ENCODE peak calls at places on chromosome 15, in seven cellular contexts. One of them, this sample, is unnamed.
A peak's percentile ranks its signal among the peaks of the same experiment; 100 is the strongest.

GRCh38 chr15:75138016-75138999 is 63.4 kb upstream of the C15orf39 start:
- DNase-seq in psoas muscle: no peak
- DNase-seq in endodermal cell: peak; percentile 42
- DNase-seq in astrocyte of the spinal cord: peak; percentile 71
- DNase-seq in AG04450: no peak
- DNase-seq in brain microvascular endothelial cell: peak; percentile 64
- DNase-seq in adrenal gland: no peak
- DNase-seq in this sample: peak; percentile 61

GRCh38 chr15:58742424-58743160 is 6.9 kb downstream of the ADAM10 start:
- DNase-seq in psoas muscle: no peak
- DNase-seq in endodermal cell: no peak
- DNase-seq in astrocyte of the spinal cord: peak; percentile 85
- DNase-seq in AG04450: peak; percentile 72
- DNase-seq in brain microvascular endothelial cell: peak; percentile 92
- DNase-seq in adrenal gland: no peak
- DNase-seq in this sample: peak; percentile 84

GRCh38 chr15:39948817-39949216 is 14.9 kb downstream of the EIF2AK4 start:
- DNase-seq in psoas muscle: no peak
- DNase-seq in endodermal cell: no peak
- DNase-seq in astrocyte of the spinal cord: no peak
- DNase-seq in AG04450: no peak
- DNase-seq in brain microvascular endothelial cell: no peak
- DNase-seq in adrenal gland: no peak
- DNase-seq in this sample: no peak

GRCh38 chr15:27573800-27574485 is 525.2 kb downstream of the OCA2 start:
- DNase-seq in psoas muscle: no peak
- DNase-seq in endodermal cell: no peak
- DNase-seq in astrocyte of the spinal cord: no peak
- DNase-seq in AG04450: no peak
- DNase-seq in brain microvascular endothelial cell: no peak
- DNase-seq in adrenal gland: no peak
- DNase-seq in this sample: no peak

GRCh38 chr15:51168700-51169099 is 74.0 kb upstream of the TNFAIP8L3 start:
- DNase-seq in psoas muscle: no peak
- DNase-seq in endodermal cell: no peak
- DNase-seq in astrocyte of the spinal cord: no peak
- DNase-seq in AG04450: no peak
- DNase-seq in brain microvascular endothelial cell: no peak
- DNase-seq in adrenal gland: no peak
- DNase-seq in this sample: no peak

GRCh38 chr15:25439456-25439836 is 622 bp upstream of the UBE3A start:
- DNase-seq in psoas muscle: no peak
- DNase-seq in endodermal cell: no peak
- DNase-seq in astrocyte of the spinal cord: no peak
- DNase-seq in AG04450: no peak
- DNase-seq in brain microvascular endothelial cell: peak; percentile 5
- DNase-seq in adrenal gland: peak; percentile 58
- DNase-seq in this sample: peak; percentile 26

GRCh38 chr15:52717924-52718323 is 38.7 kb upstream of the ATOSA start:
- DNase-seq in psoas muscle: no peak
- DNase-seq in endodermal cell: no peak
- DNase-seq in astrocyte of the spinal cord: no peak
- DNase-seq in AG04450: no peak
- DNase-seq in brain microvascular endothelial cell: no peak
- DNase-seq in adrenal gland: no peak
- DNase-seq in this sample: peak; percentile 18

GRCh38 chr15:61654918-61655317 is 405.3 kb downstream of the VPS13C start:
- DNase-seq in psoas muscle: peak; percentile 56
- DNase-seq in endodermal cell: no peak
- DNase-seq in astrocyte of the spinal cord: peak; percentile 84
- DNase-seq in AG04450: no peak
- DNase-seq in brain microvascular endothelial cell: no peak
- DNase-seq in adrenal gland: peak; percentile 11
- DNase-seq in this sample: no peak

GRCh38 chr15:33934896-33935295 is 33.4 kb upstream of the CHRM5 start:
- DNase-seq in psoas muscle: no peak
- DNase-seq in endodermal cell: no peak
- DNase-seq in astrocyte of the spinal cord: no peak
- DNase-seq in AG04450: no peak
- DNase-seq in brain microvascular endothelial cell: peak; percentile 22
- DNase-seq in adrenal gland: no peak
- DNase-seq in this sample: no peak

GRCh38 chr15:53982876-53983275 is 4.6 kb downstream of the UNC13C start:
- DNase-seq in psoas muscle: no peak
- DNase-seq in endodermal cell: no peak
- DNase-seq in astrocyte of the spinal cord: no peak
- DNase-seq in AG04450: no peak
- DNase-seq in brain microvascular endothelial cell: no peak
- DNase-seq in adrenal gland: no peak
- DNase-seq in this sample: no peak

GRCh38 chr15:71810256-71811035 is at the start of gene NR2E3:
- DNase-seq in psoas muscle: no peak
- DNase-seq in endodermal cell: peak; percentile 54
- DNase-seq in astrocyte of the spinal cord: no peak
- DNase-seq in AG04450: no peak
- DNase-seq in brain microvascular endothelial cell: no peak
- DNase-seq in adrenal gland: no peak
- DNase-seq in this sample: no peak

GRCh38 chr15:34879112-34879511 is 83.8 kb upstream of the ACTC1 start:
- DNase-seq in psoas muscle: no peak
- DNase-seq in endodermal cell: no peak
- DNase-seq in astrocyte of the spinal cord: no peak
- DNase-seq in AG04450: no peak
- DNase-seq in brain microvascular endothelial cell: no peak
- DNase-seq in adrenal gland: no peak
- DNase-seq in this sample: no peak

GRCh38 chr15:81394609-81395008 is 20.6 kb upstream of the TMC3 start:
- DNase-seq in psoas muscle: no peak
- DNase-seq in endodermal cell: no peak
- DNase-seq in astrocyte of the spinal cord: no peak
- DNase-seq in AG04450: no peak
- DNase-seq in brain microvascular endothelial cell: no peak
- DNase-seq in adrenal gland: no peak
- DNase-seq in this sample: no peak

GRCh38 chr15:65374831-65375401 is 2.9 kb downstream of the IGDCC3 start:
- DNase-seq in psoas muscle: no peak
- DNase-seq in endodermal cell: peak; percentile 55
- DNase-seq in astrocyte of the spinal cord: no peak
- DNase-seq in AG04450: no peak
- DNase-seq in brain microvascular endothelial cell: no peak
- DNase-seq in adrenal gland: no peak
- DNase-seq in this sample: no peak

GRCh38 chr15:68411735-68412134 is 20.2 kb downstream of the ITGA11 start:
- DNase-seq in psoas muscle: no peak
- DNase-seq in endodermal cell: peak; percentile 19
- DNase-seq in astrocyte of the spinal cord: no peak
- DNase-seq in AG04450: no peak
- DNase-seq in brain microvascular endothelial cell: no peak
- DNase-seq in adrenal gland: no peak
- DNase-seq in this sample: no peak

GRCh38 chr15:74580538-74581350 is 34.9 kb upstream of the CLK3 start:
- DNase-seq in psoas muscle: no peak
- DNase-seq in endodermal cell: no peak
- DNase-seq in astrocyte of the spinal cord: no peak
- DNase-seq in AG04450: no peak
- DNase-seq in brain microvascular endothelial cell: no peak
- DNase-seq in adrenal gland: no peak
- DNase-seq in this sample: no peak

GRCh38 chr15:49718234-49718633 is 97.4 kb downstream of the DTWD1 start:
- DNase-seq in psoas muscle: no peak
- DNase-seq in endodermal cell: no peak
- DNase-seq in astrocyte of the spinal cord: no peak
- DNase-seq in AG04450: no peak
- DNase-seq in brain microvascular endothelial cell: no peak
- DNase-seq in adrenal gland: no peak
- DNase-seq in this sample: peak; percentile 81
- H3K4me3 ChIP-seq in psoas muscle: no peak overlapping the region
- H3K4me3 ChIP-seq in endodermal cell: no peak overlapping the region
- H3K4me3 ChIP-seq in astrocyte of the spinal cord: no peak overlapping the region
- H3K4me3 ChIP-seq in AG04450: no peak overlapping the region
- H3K4me3 ChIP-seq in brain microvascular endothelial cell: no peak overlapping the region
- H3K4me3 ChIP-seq in adrenal gland: no peak overlapping the region
- H3K4me3 ChIP-seq in this sample: no peak overlapping the region

GRCh38 chr15:89675606-89676005 is 3.6 kb downstream of the PLIN1 start:
- DNase-seq in psoas muscle: no peak
- DNase-seq in endodermal cell: no peak
- DNase-seq in astrocyte of the spinal cord: no peak
- DNase-seq in AG04450: no peak
- DNase-seq in brain microvascular endothelial cell: no peak
- DNase-seq in adrenal gland: no peak
- DNase-seq in this sample: no peak

GRCh38 chr15:89671687-89672086 is 7.5 kb downstream of the PLIN1 start:
- DNase-seq in psoas muscle: no peak
- DNase-seq in endodermal cell: no peak
- DNase-seq in astrocyte of the spinal cord: no peak
- DNase-seq in AG04450: no peak
- DNase-seq in brain microvascular endothelial cell: no peak
- DNase-seq in adrenal gland: no peak
- DNase-seq in this sample: no peak

GRCh38 chr15:89673162-89673506 is 6.0 kb downstream of the PLIN1 start:
- DNase-seq in psoas muscle: no peak
- DNase-seq in endodermal cell: peak; percentile 94
- DNase-seq in astrocyte of the spinal cord: no peak
- DNase-seq in AG04450: no peak
- DNase-seq in brain microvascular endothelial cell: no peak
- DNase-seq in adrenal gland: no peak
- DNase-seq in this sample: peak; percentile 31

GRCh38 chr15:89672221-89673161 is 6.7 kb downstream of the PLIN1 start:
- DNase-seq in psoas muscle: no peak
- DNase-seq in endodermal cell: no peak
- DNase-seq in astrocyte of the spinal cord: peak; percentile 40
- DNase-seq in AG04450: no peak
- DNase-seq in brain microvascular endothelial cell: no peak
- DNase-seq in adrenal gland: no peak
- DNase-seq in this sample: peak; percentile 60

GRCh38 chr15:89674526-89674925 is 4.6 kb downstream of the PLIN1 start:
- DNase-seq in psoas muscle: no peak
- DNase-seq in endodermal cell: no peak
- DNase-seq in astrocyte of the spinal cord: no peak
- DNase-seq in AG04450: no peak
- DNase-seq in brain microvascular endothelial cell: no peak
- DNase-seq in adrenal gland: no peak
- DNase-seq in this sample: no peak
- TF ChIP-seq CTCF in psoas muscle: no peak
- TF ChIP-seq CTCF in endodermal cell: no peak
- TF ChIP-seq CTCF in astrocyte of the spinal cord: no peak
- TF ChIP-seq CTCF in AG04450: no peak
- TF ChIP-seq CTCF in brain microvascular endothelial cell: no peak
- TF ChIP-seq CTCF in adrenal gland: no peak
- TF ChIP-seq CTCF in this sample: no peak

DNA sequence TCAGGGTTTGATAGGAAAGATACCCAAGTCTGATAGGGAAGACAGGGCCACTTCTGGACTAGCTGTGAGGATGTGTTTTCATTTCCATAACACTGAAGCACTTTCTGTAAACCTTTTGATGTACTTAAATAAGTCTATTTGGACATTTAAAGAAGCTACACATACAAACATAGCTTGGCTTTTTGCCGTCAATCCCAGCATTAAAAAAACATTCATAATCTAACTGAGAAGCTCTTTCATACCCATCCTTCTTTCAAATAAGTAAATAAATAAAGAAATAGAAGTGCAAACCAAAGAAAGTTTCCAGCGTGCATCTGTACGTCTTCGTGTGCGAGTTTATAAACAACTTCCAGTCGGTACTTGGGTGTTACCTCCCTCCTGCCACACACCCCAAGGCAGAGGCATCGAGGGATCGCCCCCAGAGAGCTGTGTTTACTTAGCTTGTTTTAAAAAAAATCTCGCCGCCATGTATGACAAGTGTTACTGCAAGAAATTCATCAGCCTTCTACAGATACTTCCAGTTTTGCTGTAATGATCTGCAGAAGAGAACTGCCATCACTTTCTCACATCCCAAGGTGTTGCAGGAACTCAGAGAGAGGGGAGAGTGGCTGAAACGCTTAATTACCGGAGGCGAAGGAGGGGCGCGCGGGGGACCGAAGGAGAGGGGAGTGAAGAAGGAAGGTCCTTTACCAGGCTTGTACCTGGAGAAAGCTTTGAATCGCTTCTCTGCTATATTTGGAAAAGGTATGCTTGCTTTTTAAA is 9.0 kb upstream of the MEIS2 start:
- DNase-seq in psoas muscle: no peak
- DNase-seq in endodermal cell: peak; percentile 82
- DNase-seq in astrocyte of the spinal cord: no peak
- DNase-seq in AG04450: no peak
- DNase-seq in brain microvascular endothelial cell: no peak
- DNase-seq in adrenal gland: no peak
- DNase-seq in this sample: no peak
- H3K4me3 ChIP-seq in psoas muscle: no peak overlapping the region
- H3K4me3 ChIP-seq in endodermal cell: peak overlapping the region; percentile 82
- H3K4me3 ChIP-seq in astrocyte of the spinal cord: no peak overlapping the region
- H3K4me3 ChIP-seq in AG04450: no peak overlapping the region
- H3K4me3 ChIP-seq in brain microvascular endothelial cell: no peak overlapping the region
- H3K4me3 ChIP-seq in adrenal gland: peak overlapping the region; percentile 73
- H3K4me3 ChIP-seq in this sample: peak overlapping the region; percentile 50

GRCh38 chr15:44066211-44066827 is 128.8 kb downstream of the FRMD5 start:
- DNase-seq in psoas muscle: no peak
- DNase-seq in endodermal cell: peak; percentile 87
- DNase-seq in astrocyte of the spinal cord: peak; percentile 42
- DNase-seq in AG04450: peak; percentile 29
- DNase-seq in brain microvascular endothelial cell: peak; percentile 52
- DNase-seq in adrenal gland: peak; percentile 76
- DNase-seq in this sample: peak; percentile 88
- TF ChIP-seq CTCF in psoas muscle: peak; percentile 54
- TF ChIP-seq CTCF in endodermal cell: peak; percentile 94
- TF ChIP-seq CTCF in astrocyte of the spinal cord: peak; percentile 63
- TF ChIP-seq CTCF in AG04450: peak; percentile 84
- TF ChIP-seq CTCF in brain microvascular endothelial cell: peak; percentile 77
- TF ChIP-seq CTCF in adrenal gland: peak; percentile 74
- TF ChIP-seq CTCF in this sample: peak; percentile 76

GRCh38 chr15:49620658-49621326 is at the start of the genes DTWD1 and FAM227B:
- DNase-seq in psoas muscle: peak; percentile 97
- DNase-seq in endodermal cell: peak; percentile 98
- DNase-seq in astrocyte of the spinal cord: peak; percentile 99
- DNase-seq in AG04450: peak; percentile 96
- DNase-seq in brain microvascular endothelial cell: peak; percentile 97
- DNase-seq in adrenal gland: peak; percentile 98
- DNase-seq in this sample: peak; percentile 99

GRCh38 chr15:49622561-49622960 is 1.7 kb downstream of the DTWD1 start:
- DNase-seq in psoas muscle: no peak
- DNase-seq in endodermal cell: peak; percentile 64
- DNase-seq in astrocyte of the spinal cord: peak; percentile 17
- DNase-seq in AG04450: no peak
- DNase-seq in brain microvascular endothelial cell: no peak
- DNase-seq in adrenal gland: no peak
- DNase-seq in this sample: peak; percentile 31

GRCh38 chr15:49625460-49626036 is 4.7 kb downstream of the DTWD1 start:
- DNase-seq in psoas muscle: no peak
- DNase-seq in endodermal cell: no peak
- DNase-seq in astrocyte of the spinal cord: no peak
- DNase-seq in AG04450: no peak
- DNase-seq in brain microvascular endothelial cell: no peak
- DNase-seq in adrenal gland: no peak
- DNase-seq in this sample: no peak

GRCh38 chr15:49621327-49622210 is 721 bp downstream of the DTWD1 start:
- DNase-seq in psoas muscle: no peak
- DNase-seq in endodermal cell: no peak
- DNase-seq in astrocyte of the spinal cord: peak; percentile 42
- DNase-seq in AG04450: no peak
- DNase-seq in brain microvascular endothelial cell: no peak
- DNase-seq in adrenal gland: no peak
- DNase-seq in this sample: peak; percentile 32

GRCh38 chr15:49624046-49624445 is 3.2 kb downstream of the DTWD1 start:
- DNase-seq in psoas muscle: no peak
- DNase-seq in endodermal cell: no peak
- DNase-seq in astrocyte of the spinal cord: peak; percentile 88
- DNase-seq in AG04450: no peak
- DNase-seq in brain microvascular endothelial cell: peak; percentile 56
- DNase-seq in adrenal gland: no peak
- DNase-seq in this sample: no peak
- H3K4me3 ChIP-seq in psoas muscle: no peak overlapping the region
- H3K4me3 ChIP-seq in endodermal cell: no peak overlapping the region
- H3K4me3 ChIP-seq in astrocyte of the spinal cord: no peak overlapping the region
- H3K4me3 ChIP-seq in AG04450: no peak overlapping the region
- H3K4me3 ChIP-seq in brain microvascular endothelial cell: no peak overlapping the region
- H3K4me3 ChIP-seq in adrenal gland: no peak overlapping the region
- H3K4me3 ChIP-seq in this sample: no peak overlapping the region

This sample was measured in fibroblast of pulmonary artery.